ENCODE peak calls at places on chromosomes 3 and 15, in nine cellular contexts. Q is heart left ventricle, Y is prostate gland, E is right atrium auricular region, H is nephron progenitor cell, V is left lung, F is Panc1, U is thyroid gland, T is mucosa of descending colon. O is an unnamed sample.

GRCh38 chr3:58627580-58627894 is 39.0 kb downstream of the FAM3D start:
- DNase-seq in T (no peak), H (no peak), Q (peak), Y (peak), E (no peak), F (no peak), V (no peak), U (peak), O (no peak)

GRCh38 chr3:94360982-94361381 is 298.1 kb downstream of the NSUN3 start:
- DNase-seq in Y (peak), H (no peak), T (peak), Q (peak), V (no peak), U (no peak), E (no peak), F (no peak), O (no peak)

GRCh38 chr3:55615694-55616310 is 128.7 kb upstream of the WNT5A start:
- DNase-seq in F (no peak), U (peak), E (peak), V (no peak), Y (no peak), T (no peak), Q (no peak), H (peak), O (no peak)

GRCh38 chr3:52495777-52496602 is 852 bp downstream of the STAB1 start:
- DNase-seq in T (no peak), E (peak), U (no peak), Q (no peak), F (no peak), H (no peak), V (no peak), Y (no peak), O (no peak)

GRCh38 chr3:127036209-127037020 is 53.5 kb downstream of the PLXNA1 start:
- DNase-seq in U (no peak), Q (no peak), Y (no peak), T (peak), F (no peak), E (no peak), H (no peak), V (peak), O (no peak)

GRCh38 chr3:114892880-114893279 is 254.2 kb downstream of the ZBTB20 start:
- DNase-seq in T (no peak), Q (no peak), H (no peak), Y (no peak), U (no peak), E (no peak), F (no peak), V (no peak), O (no peak)

GRCh38 chr15:57218826-57219576 is 157.3 kb upstream of the CGNL1 start:
- DNase-seq in F (no peak), Y (no peak), Q (no peak), T (no peak), H (no peak), V (no peak), E (no peak), U (no peak), O (no peak)

GRCh38 chr15:69929905-69930630 is 167.6 kb downstream of the TLE3 start:
- DNase-seq in Y (no peak), U (no peak), H (no peak), Q (no peak), T (no peak), V (no peak), E (no peak), F (no peak), O (no peak)

GRCh38 chr15:58443291-58443690 is 11.5 kb downstream of the LIPC start:
- DNase-seq in Q (no peak), V (no peak), H (no peak), Y (no peak), E (no peak), F (no peak), T (no peak), U (no peak), O (no peak)

GRCh38 chr3:16768956-16769355 is 115.8 kb upstream of the PLCL2 start:
- DNase-seq in H (no peak), U (no peak), F (no peak), T (no peak), Q (no peak), E (no peak), V (no peak), Y (no peak), O (no peak)

GRCh38 chr15:90083954-90084607 is 18.2 kb downstream of the IDH2 start:
- DNase-seq in Y (no peak), E (no peak), H (no peak), F (no peak), V (no peak), Q (no peak), T (no peak), U (no peak), O (no peak)

GRCh38 chr15:34652726-34653033 is 69.2 kb upstream of the GOLGA8B start:
- DNase-seq in H (no peak), U (no peak), Y (no peak), V (no peak), F (no peak), T (no peak), E (no peak), Q (no peak), O (no peak)

GRCh38 chr3:113166719-113167492 is 44.5 kb upstream of the BOC start:
- DNase-seq in T (peak), U (peak), F (no peak), Y (peak), V (no peak), Q (no peak), E (no peak), H (peak), O (no peak)

GRCh38 chr3:185733980-185734724 is 90.7 kb downstream of the IGF2BP2 start:
- DNase-seq in V (no peak), Y (peak), T (peak), F (peak), E (no peak), U (peak), Q (no peak), H (peak), O (no peak)
- TF ChIP-seq CTCF in V (peak), Y (peak), T (peak), F (peak), E (no peak), U (peak), Q (no peak), H (peak), O (no peak)

GRCh38 chr3:122993573-122993972 is 34.0 kb downstream of the SEMA5B start:
- DNase-seq in Y (no peak), H (no peak), E (no peak), U (no peak), F (no peak), Q (no peak), T (no peak), V (no peak), O (no peak)
- TF ChIP-seq CTCF in Y (no peak), H (no peak), E (no peak), U (no peak), F (no peak), Q (no peak), T (no peak), V (no peak), O (no peak)

GRCh38 chr3:150370982-150371381 is 37.1 kb upstream of the TSC22D2 start:
- DNase-seq in T (no peak), U (no peak), F (no peak), Q (no peak), H (no peak), E (no peak), V (no peak), Y (no peak), O (no peak)

GRCh38 chr3:150371741-150372254 is 36.3 kb upstream of the TSC22D2 start:
- DNase-seq in E (peak), V (no peak), T (no peak), U (peak), F (peak), Q (peak), H (no peak), Y (peak), O (no peak)

GRCh38 chr3:150373234-150373633 is 34.9 kb upstream of the TSC22D2 start:
- DNase-seq in E (no peak), V (no peak), F (no peak), Q (no peak), T (no peak), U (no peak), H (no peak), Y (no peak), O (no peak)

GRCh38 chr3:150370129-150370602 is 37.9 kb upstream of the TSC22D2 start:
- DNase-seq in Q (peak), E (peak), F (peak), Y (no peak), T (no peak), H (peak), U (peak), V (no peak), O (no peak)

GRCh38 chr3:150372320-150373118 is 35.6 kb upstream of the TSC22D2 start:
- DNase-seq in F (no peak), Y (no peak), U (no peak), E (no peak), V (no peak), Q (no peak), T (no peak), H (no peak), O (no peak)
- TF ChIP-seq CTCF in F (peak), Y (no peak), U (peak), E (no peak), V (no peak), Q (no peak), T (no peak), H (no peak), O (no peak)

DNA sequence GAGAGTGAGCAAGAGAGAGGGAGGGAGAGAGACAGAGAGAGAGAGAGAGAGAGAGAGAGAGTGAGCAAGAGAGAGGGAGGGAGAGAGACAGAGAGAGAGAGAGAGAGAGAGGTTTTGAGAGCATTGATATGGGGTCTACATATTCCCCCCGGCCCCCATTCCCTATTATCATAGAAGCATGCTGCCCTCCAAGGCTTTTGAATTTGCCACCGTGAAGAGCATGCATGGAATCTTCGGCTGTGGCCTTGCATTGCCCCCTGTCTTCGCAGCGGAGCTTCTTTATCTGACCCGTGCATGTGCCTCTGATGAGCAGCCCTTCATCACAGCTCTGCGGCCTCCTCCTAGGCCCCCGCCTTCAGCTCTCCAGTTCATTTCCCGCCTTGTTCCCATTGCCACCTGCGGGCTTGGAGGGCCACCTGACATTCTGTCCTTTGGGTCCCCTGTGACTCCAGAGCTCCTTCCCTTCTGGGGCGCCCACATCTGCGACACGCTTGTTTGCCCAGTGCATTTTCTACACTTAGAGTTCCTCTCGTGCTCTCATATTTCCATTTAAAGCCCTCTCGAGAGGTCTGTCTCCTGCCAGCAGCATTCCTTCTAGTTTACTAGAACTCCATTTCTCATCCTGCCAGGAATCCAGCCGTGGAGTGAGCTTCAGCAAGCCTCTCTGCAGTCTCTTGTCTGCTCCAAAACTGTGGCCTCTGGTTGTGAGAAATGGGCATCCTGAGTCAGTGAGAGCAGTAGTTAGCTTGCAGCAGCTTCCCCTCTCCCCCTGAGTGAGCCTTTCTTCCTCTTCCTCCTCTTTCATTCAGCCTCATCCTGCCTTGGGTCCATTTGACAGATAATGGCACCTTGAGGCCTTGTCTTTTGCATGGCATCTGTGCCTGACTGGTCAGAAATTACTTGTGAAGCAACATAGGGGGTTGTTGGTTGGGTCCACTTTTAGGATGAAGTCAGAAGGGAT is 25.3 kb downstream of the LPP start:
- DNase-seq in F (no peak), E (no peak), U (peak), Q (peak), H (peak), T (no peak), Y (peak), V (peak), O (no peak)
- TF ChIP-seq CTCF in F (no peak), E (no peak), U (peak), Q (no peak), H (no peak), T (no peak), Y (no peak), V (no peak), O (no peak)

GRCh38 chr15:40358492-40359353 is 704 bp downstream of the DISP2 start:
- DNase-seq in F (no peak), Q (no peak), U (peak), H (no peak), V (peak), T (peak), Y (no peak), E (no peak), O (no peak)
- TF ChIP-seq CTCF in F (peak), Q (no peak), U (no peak), H (no peak), V (no peak), T (no peak), Y (no peak), E (no peak), O (no peak)

GRCh38 chr15:73685561-73685960 is 1.4 kb downstream of the CD276 start:
- DNase-seq in E (no peak), T (no peak), U (no peak), Y (no peak), H (no peak), F (no peak), Q (no peak), V (no peak), O (no peak)

GRCh38 chr15:73683257-73683623 is 943 bp upstream of the CD276 start:
- DNase-seq in Q (no peak), H (no peak), U (no peak), E (peak), Y (no peak), T (no peak), V (no peak), F (no peak), O (no peak)

GRCh38 chr15:73682597-73683090 is 1.5 kb upstream of the CD276 start:
- DNase-seq in F (no peak), U (no peak), E (no peak), Y (no peak), H (no peak), T (no peak), V (no peak), Q (no peak), O (no peak)

GRCh38 chr15:73681856-73682596 is 2.2 kb upstream of the CD276 start:
- DNase-seq in F (no peak), T (no peak), Y (no peak), Q (no peak), E (no peak), U (no peak), H (no peak), V (no peak), O (no peak)

GRCh38 chr15:73683624-73684536 is at the start of gene CD276:
- DNase-seq in E (peak), Y (peak), T (peak), V (peak), U (peak), H (peak), Q (peak), F (no peak), O (no peak)
- TF ChIP-seq CTCF in E (peak), Y (peak), T (peak), V (no peak), U (peak), H (no peak), Q (no peak), F (peak), O (no peak)

GRCh38 chr3:67361770-67362169 is 292.6 kb downstream of the SUCLG2 start:
- DNase-seq in Y (no peak), Q (no peak), U (no peak), T (no peak), V (no peak), H (no peak), F (no peak), E (no peak), O (no peak)

GRCh38 chr3:67361323-67361722 is 293.1 kb downstream of the SUCLG2 start:
- DNase-seq in V (no peak), Q (no peak), U (no peak), Y (no peak), F (no peak), T (no peak), H (no peak), E (no peak), O (no peak)

GRCh38 chr3:67362686-67363085 is 291.7 kb downstream of the SUCLG2 start:
- DNase-seq in Q (no peak), E (no peak), V (no peak), Y (no peak), T (no peak), F (no peak), U (no peak), H (peak), O (no peak)

GRCh38 chr3:67357610-67358458 is 296.6 kb downstream of the SUCLG2 start:
- DNase-seq in U (no peak), T (no peak), E (no peak), H (peak), F (peak), Y (no peak), V (no peak), Q (no peak), O (no peak)
- TF ChIP-seq CTCF in U (no peak), T (peak), E (no peak), H (peak), F (peak), Y (peak), V (no peak), Q (no peak), O (no peak)

DNA sequence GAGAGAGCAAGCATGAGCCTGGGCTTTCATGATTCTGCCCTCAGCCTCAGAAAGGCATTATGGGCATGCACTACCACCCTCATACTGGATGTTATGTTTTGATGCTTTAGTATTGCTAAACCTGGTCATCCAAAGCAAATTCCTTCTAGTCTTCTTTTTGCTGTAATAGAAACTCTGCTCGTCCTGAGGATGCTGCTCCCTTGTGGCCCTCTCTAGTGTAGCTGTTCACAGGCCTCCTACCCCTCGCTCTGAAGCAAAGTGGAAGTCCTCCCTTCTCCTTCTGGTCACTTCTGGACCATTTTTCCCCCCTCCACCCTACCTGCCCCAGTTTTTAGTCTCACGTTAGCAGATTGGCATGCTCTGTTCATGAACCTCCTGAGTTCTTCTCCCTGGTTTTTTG is 22.9 kb upstream of the CCNL1 start:
- DNase-seq in Q (no peak), E (no peak), Y (no peak), H (no peak), V (no peak), T (no peak), F (no peak), U (no peak), O (no peak)
- TF ChIP-seq CTCF in Q (no peak), E (no peak), Y (no peak), H (no peak), V (no peak), T (no peak), F (no peak), U (no peak), O (no peak)

GRCh38 chr3:66036586-66037061 is 2.1 kb downstream of the MAGI1 start:
- DNase-seq in F (no peak), T (no peak), V (no peak), Q (peak), Y (no peak), E (no peak), U (peak), H (peak), O (no peak)

GRCh38 chr3:66038384-66038725 is 363 bp downstream of the MAGI1 start:
- DNase-seq in E (no peak), V (peak), Q (no peak), H (no peak), T (no peak), U (no peak), Y (no peak), F (no peak), O (no peak)

GRCh38 chr3:66038726-66039589 is at the start of gene MAGI1:
- DNase-seq in Y (peak), Q (peak), E (peak), U (peak), H (peak), T (peak), F (peak), V (peak), O (no peak)

GRCh38 chr3:66037986-66038369 is 740 bp downstream of the MAGI1 start:
- DNase-seq in H (peak), Y (no peak), U (peak), Q (peak), F (no peak), V (peak), T (peak), E (no peak), O (no peak)

GRCh38 chr3:66037330-66037985 is 1.3 kb downstream of the MAGI1 start:
- DNase-seq in V (peak), Q (peak), F (no peak), Y (peak), H (peak), U (peak), E (peak), T (peak), O (no peak)
- TF ChIP-seq CTCF in V (no peak), Q (no peak), F (peak), Y (peak), H (no peak), U (peak), E (no peak), T (no peak), O (no peak)